ENCODE peak calls at places on chromosomes 6 and 20, in seven cellular contexts. Q is body of pancreas, O is stomach, X is AG09309, H is psoas muscle, G is B cell, W is BE2C. L is an unnamed sample.

GRCh38 chr20:37348643-37349516 is 2.9 kb downstream of the SRC start:
- DNase-seq in Q (no peak), O (no peak), X (no peak), H (no peak), G (no peak), W (no peak), L (no peak)

GRCh38 chr6:20341564-20341963 is 60.1 kb upstream of the E2F3 start:
- DNase-seq in Q (no peak), O (no peak), X (no peak), H (no peak), G (no peak), W (no peak), L (no peak)

GRCh38 chr6:124881898-124882579 is 80.2 kb upstream of the RNF217 start:
- DNase-seq in Q (no peak), O (no peak), X (no peak), H (no peak), G (no peak), W (peak; percentile 40), L (no peak)

GRCh38 chr6:56911847-56912246 is 43.1 kb upstream of the BEND6 start:
- DNase-seq in Q (no peak), O (no peak), X (no peak), H (no peak), G (no peak), W (no peak), L (no peak)

GRCh38 chr6:6717953-6718352 is 129.4 kb downstream of the LY86 start:
- DNase-seq in Q (no peak), O (no peak), X (no peak), H (no peak), G (no peak), W (no peak), L (no peak)

GRCh38 chr20:58907481-58908137 is 55.1 kb downstream of the GNAS start:
- DNase-seq in Q (peak; percentile 98), O (peak; percentile 92), X (peak; percentile 99), H (peak; percentile 85), G (peak; percentile 92), W (peak; percentile 82), L (peak; percentile 83)

GRCh38 chr6:6003334-6004146 is 3.2 kb downstream of the NRN1 start:
- DNase-seq in Q (no peak), O (no peak), X (no peak), H (no peak), G (peak; percentile 55), W (no peak), L (no peak)

GRCh38 chr20:51596656-51597388 is 54.3 kb upstream of the NFATC2 start:
- DNase-seq in Q (no peak), O (no peak), X (peak; percentile 25), H (no peak), G (no peak), W (no peak), L (no peak)

GRCh38 chr6:150633466-150633795 is 33.7 kb downstream of the PLEKHG1 start:
- DNase-seq in Q (no peak), O (no peak), X (no peak), H (no peak), G (no peak), W (no peak), L (no peak)

GRCh38 chr20:10705801-10706459 is 32.1 kb upstream of the JAG1 start:
- DNase-seq in Q (no peak), O (peak; percentile 73), X (no peak), H (no peak), G (no peak), W (no peak), L (peak; percentile 36)

GRCh38 chr6:142440603-142441293 is 138.9 kb downstream of the ADGRG6 start:
- DNase-seq in Q (no peak), O (no peak), X (no peak), H (no peak), G (no peak), W (no peak), L (no peak)

GRCh38 chr6:131136021-131136847 is 967 bp downstream of the AKAP7 start:
- DNase-seq in Q (peak; percentile 44), O (no peak), X (no peak), H (no peak), G (no peak), W (no peak), L (peak; percentile 16)

GRCh38 chr6:6746334-6746969 is 157.9 kb downstream of the LY86 start:
- DNase-seq in Q (no peak), O (no peak), X (no peak), H (peak; percentile 56), G (no peak), W (peak; percentile 26), L (no peak)

GRCh38 chr6:160783741-160784140 is 81.7 kb downstream of the PLG start:
- DNase-seq in Q (no peak), O (no peak), X (no peak), H (no peak), G (no peak), W (no peak), L (no peak)

GRCh38 chr6:160781298-160781697 is 79.3 kb downstream of the PLG start:
- DNase-seq in Q (no peak), O (no peak), X (no peak), H (no peak), G (no peak), W (no peak), L (no peak)

DNA sequence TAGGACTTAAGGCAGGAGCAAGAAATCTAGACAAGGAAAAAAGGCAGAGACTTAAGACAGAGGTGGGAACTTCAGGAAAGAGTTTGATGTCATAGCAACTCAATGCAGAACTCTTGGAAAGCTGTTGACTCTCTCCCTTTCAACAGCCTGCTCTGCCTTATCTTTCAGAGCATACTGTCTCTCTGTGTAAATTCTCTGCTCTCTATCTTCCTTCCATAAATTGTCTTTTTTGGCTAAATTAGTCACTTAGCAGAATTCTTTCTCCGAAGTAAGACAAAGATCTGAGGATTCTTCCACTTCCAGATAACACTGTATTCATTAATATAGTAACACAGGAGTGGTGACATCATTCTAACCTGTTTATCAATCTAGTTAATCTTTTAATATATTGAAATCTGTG is 80.2 kb downstream of the PLG start:
- DNase-seq in Q (no peak), O (no peak), X (no peak), H (no peak), G (no peak), W (no peak), L (no peak)
- TF ChIP-seq CTCF in Q (no peak), O (no peak), X (no peak), H (no peak), G (no peak), W (no peak), L (no peak)

GRCh38 chr6:18126116-18126515 is 3.6 kb upstream of the NHLRC1 start:
- DNase-seq in Q (no peak), O (no peak), X (no peak), H (no peak), G (no peak), W (peak; percentile 8), L (no peak)

GRCh38 chr6:18118330-18118729 is 4.1 kb downstream of the NHLRC1 start:
- DNase-seq in Q (peak; percentile 35), O (no peak), X (no peak), H (no peak), G (no peak), W (no peak), L (no peak)

GRCh38 chr6:18119236-18119635 is 3.2 kb downstream of the NHLRC1 start:
- DNase-seq in Q (no peak), O (no peak), X (no peak), H (no peak), G (no peak), W (no peak), L (peak; percentile 48)

GRCh38 chr6:18121580-18122127 is 823 bp downstream of the NHLRC1 start:
- DNase-seq in Q (no peak), O (no peak), X (no peak), H (no peak), G (peak; percentile 19), W (no peak), L (no peak)

GRCh38 chr6:18122128-18123093 is at the start of gene NHLRC1:
- DNase-seq in Q (peak; percentile 94), O (peak; percentile 91), X (peak; percentile 42), H (peak; percentile 92), G (peak; percentile 88), W (peak; percentile 82), L (peak; percentile 89)
- TF ChIP-seq CTCF in Q (peak; percentile 93), O (peak; percentile 34), X (peak; percentile 95), H (peak; percentile 98), G (peak; percentile 73), W (peak; percentile 65), L (peak; percentile 89)

DNA sequence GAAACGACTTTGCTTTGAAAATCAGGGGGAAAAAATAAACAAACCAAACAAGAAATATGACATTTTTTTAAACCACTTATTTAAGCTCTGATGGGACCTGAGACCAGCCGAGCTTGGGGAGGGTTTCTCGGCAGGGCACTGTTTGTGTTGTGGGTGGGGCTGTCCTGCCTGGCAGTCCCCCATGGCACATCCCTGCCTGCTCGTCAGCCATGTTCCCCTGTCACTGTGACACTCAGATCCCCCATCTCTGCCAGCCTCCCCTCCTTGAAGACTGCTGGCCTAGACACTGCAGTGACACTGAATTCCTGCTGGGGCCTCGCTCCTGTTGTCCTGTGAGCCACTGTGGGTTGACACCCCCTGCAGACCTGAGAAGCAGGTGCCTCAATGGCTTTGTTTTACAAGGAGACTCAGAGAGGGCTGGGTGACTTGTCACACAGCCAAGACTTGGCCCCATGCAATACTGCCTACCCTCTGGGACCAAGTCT is 95.1 kb upstream of the PTPN1 start:
- DNase-seq in Q (no peak), O (peak; percentile 59), X (no peak), H (no peak), G (no peak), W (no peak), L (no peak)
- TF ChIP-seq CTCF in Q (no peak), O (no peak), X (no peak), H (no peak), G (no peak), W (no peak), L (no peak)

GRCh38 chr6:282177-282866 is 10.0 kb upstream of the DUSP22 start:
- DNase-seq in Q (no peak), O (no peak), X (no peak), H (no peak), G (no peak), W (no peak), L (no peak)

GRCh38 chr6:282867-283416 is 9.3 kb upstream of the DUSP22 start:
- DNase-seq in Q (no peak), O (no peak), X (no peak), H (no peak), G (no peak), W (no peak), L (no peak)

GRCh38 chr6:281469-282103 is 10.7 kb upstream of the DUSP22 start:
- DNase-seq in Q (no peak), O (no peak), X (no peak), H (no peak), G (no peak), W (no peak), L (no peak)

GRCh38 chr6:279630-280029 is 12.7 kb upstream of the DUSP22 start:
- DNase-seq in Q (no peak), O (no peak), X (no peak), H (no peak), G (no peak), W (no peak), L (no peak)

GRCh38 chr6:280775-281468 is 11.4 kb upstream of the DUSP22 start:
- DNase-seq in Q (no peak), O (no peak), X (no peak), H (no peak), G (no peak), W (no peak), L (no peak)
- TF ChIP-seq CTCF in Q (no peak), O (no peak), X (no peak), H (no peak), G (no peak), W (no peak), L (no peak)